ENCODE peak calls at places on chromosomes 6 and 20, in nine cellular contexts. C, D, S, L, H, J, B, N and W are unnamed samples.
A peak's percentile ranks its signal among the peaks of the same experiment; 100 is the strongest.

GRCh38 chr6:121971886-121972285 is 427.6 kb upstream of the HSF2 start:
- DNase-seq in B (no peak), S (no peak), N (no peak), J (peak; percentile 19), C (peak; percentile 45), L (no peak), D (no peak), H (no peak), W (no peak)

GRCh38 chr6:53112404-53112803 is 36.2 kb downstream of the GCM1 start:
- DNase-seq in C (no peak), J (peak; percentile 51), D (no peak), B (no peak), H (no peak), S (peak; percentile 97), N (peak; percentile 71), L (no peak), W (no peak)

GRCh38 chr20:53159144-53159543 is 187.0 kb downstream of the TSHZ2 start:
- DNase-seq in N (no peak), C (no peak), J (no peak), D (no peak), H (no peak), L (no peak), S (no peak), B (no peak), W (no peak)

GRCh38 chr20:6925744-6926278 is 158.3 kb downstream of the BMP2 start:
- DNase-seq in N (no peak), B (no peak), J (no peak), L (no peak), S (no peak), C (no peak), D (no peak), H (no peak), W (no peak)

GRCh38 chr20:7866279-7866678 is 74.0 kb downstream of the HAO1 start:
- DNase-seq in L (no peak), N (no peak), J (peak; percentile 50), C (no peak), S (no peak), H (no peak), B (no peak), D (no peak), W (no peak)

GRCh38 chr6:74979065-74979766 is 226.6 kb downstream of the COL12A1 start:
- DNase-seq in H (no peak), N (no peak), S (peak; percentile 43), B (no peak), C (no peak), D (no peak), J (no peak), L (no peak), W (no peak)

GRCh38 chr20:37915434-37915787 is 12.5 kb downstream of the VSTM2L start:
- DNase-seq in C (no peak), H (peak; percentile 60), D (no peak), J (no peak), S (no peak), N (no peak), L (no peak), B (no peak), W (no peak)

GRCh38 chr6:133921249-133921859 is 31.7 kb upstream of the TBPL1 start:
- DNase-seq in J (peak; percentile 90), D (peak; percentile 89), N (peak; percentile 84), C (peak; percentile 85), B (peak; percentile 61), L (peak; percentile 68), H (peak; percentile 94), S (peak; percentile 88), W (peak; percentile 82)

GRCh38 chr20:32737371-32738223 is 5.7 kb downstream of the COMMD7 start:
- DNase-seq in D (no peak), L (no peak), H (no peak), J (no peak), B (no peak), S (peak; percentile 26), N (no peak), C (peak; percentile 78), W (no peak)

GRCh38 chr6:119479860-119480655 is 130.5 kb upstream of the MAN1A1 start:
- DNase-seq in J (peak; percentile 56), D (no peak), H (no peak), S (no peak), C (peak; percentile 72), B (no peak), L (no peak), N (no peak), W (no peak)

GRCh38 chr6:106256201-106256968 is 69.2 kb downstream of the ATG5 start:
- DNase-seq in D (no peak), L (no peak), S (peak; percentile 74), N (no peak), J (no peak), B (peak; percentile 58), H (no peak), C (peak; percentile 84), W (no peak)

GRCh38 chr20:4153251-4153650 is 137.9 kb upstream of the RNF24 start:
- DNase-seq in C (peak; percentile 29), J (no peak), H (no peak), N (no peak), L (no peak), B (no peak), D (peak; percentile 74), S (peak; percentile 70), W (no peak)

GRCh38 chr6:23890543-23891227 is 235.3 kb upstream of the NRSN1 start:
- DNase-seq in J (no peak), C (peak; percentile 52), L (no peak), B (no peak), H (no peak), D (no peak), N (no peak), S (peak; percentile 47), W (no peak)

GRCh38 chr6:166958926-166959861 is 2.8 kb upstream of the RNASET2 start:
- DNase-seq in N (no peak), L (no peak), S (no peak), C (no peak), H (no peak), D (no peak), J (no peak), B (no peak), W (peak; percentile 85)

GRCh38 chr6:150139533-150139932 is 3.3 kb upstream of the PPP1R14C start:
- DNase-seq in B (no peak), C (no peak), J (no peak), D (no peak), L (no peak), N (no peak), H (no peak), S (peak; percentile 13), W (no peak)

GRCh38 chr20:10864076-10864672 is 190.4 kb upstream of the JAG1 start:
- DNase-seq in N (no peak), C (peak; percentile 50), D (no peak), L (peak; percentile 16), B (no peak), J (peak; percentile 59), S (peak; percentile 92), H (peak; percentile 32), W (no peak)

GRCh38 chr20:4070323-4071176 is 55.2 kb upstream of the RNF24 start:
- DNase-seq in S (no peak), J (no peak), N (no peak), D (no peak), L (no peak), H (no peak), C (no peak), B (no peak), W (no peak)

GRCh38 chr20:22586645-22587310 is 2.4 kb upstream of the FOXA2 start:
- DNase-seq in J (peak; percentile 81), S (peak; percentile 63), H (peak; percentile 87), N (no peak), B (peak; percentile 74), C (peak; percentile 30), D (peak; percentile 84), L (no peak), W (no peak)

GRCh38 chr20:3889489-3890409 is 562 bp downstream of the PANK2 start:
- DNase-seq in B (peak; percentile 81), D (no peak), C (peak; percentile 48), L (no peak), N (peak; percentile 37), H (peak; percentile 39), S (peak; percentile 27), J (peak; percentile 46), W (peak; percentile 64)

GRCh38 chr6:45892696-45893095 is 123.0 kb downstream of the CLIC5 start:
- DNase-seq in H (no peak), C (no peak), L (no peak), N (no peak), B (no peak), J (no peak), D (no peak), S (no peak), W (no peak)

DNA sequence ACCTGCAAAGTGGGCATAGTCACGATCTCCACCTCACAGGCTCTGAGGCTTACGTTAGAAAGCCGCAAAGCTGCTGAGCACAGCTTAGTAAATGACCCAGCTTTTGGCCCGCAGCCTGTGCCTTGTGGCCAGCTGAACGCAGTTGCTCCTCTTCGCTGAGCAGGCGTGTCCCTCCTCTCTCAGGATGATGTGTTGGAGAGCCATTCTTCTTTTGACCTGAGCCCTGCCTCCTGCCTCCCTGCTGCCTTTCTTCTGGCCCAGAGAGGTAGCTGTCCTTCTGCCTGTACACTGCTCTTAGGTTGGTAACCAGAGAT is 47.6 kb upstream of the MYL9 start:
- DNase-seq in B (no peak), H (no peak), N (peak; percentile 84), J (no peak), L (no peak), C (peak; percentile 98), S (no peak), D (peak; percentile 23), W (no peak)
- TF ChIP-seq EZH2phosphoT487 in B (no peak), H (no peak), N (no peak), J (no peak), L (no peak), C (no peak), S (no peak), D (no peak), W (no peak)

GRCh38 chr6:15410752-15411151 is 164.9 kb downstream of the JARID2 start:
- DNase-seq in J (no peak), N (no peak), L (no peak), H (no peak), B (no peak), S (no peak), D (no peak), C (no peak), W (no peak)
- H3K4me2 ChIP-seq in J (no peak overlapping the region), N (no peak overlapping the region), L (no peak overlapping the region), H (peak overlapping the region; percentile 62), B (no peak overlapping the region), S (no peak overlapping the region), D (peak overlapping the region; percentile 33), C (no peak overlapping the region), W (no peak overlapping the region)

DNA sequence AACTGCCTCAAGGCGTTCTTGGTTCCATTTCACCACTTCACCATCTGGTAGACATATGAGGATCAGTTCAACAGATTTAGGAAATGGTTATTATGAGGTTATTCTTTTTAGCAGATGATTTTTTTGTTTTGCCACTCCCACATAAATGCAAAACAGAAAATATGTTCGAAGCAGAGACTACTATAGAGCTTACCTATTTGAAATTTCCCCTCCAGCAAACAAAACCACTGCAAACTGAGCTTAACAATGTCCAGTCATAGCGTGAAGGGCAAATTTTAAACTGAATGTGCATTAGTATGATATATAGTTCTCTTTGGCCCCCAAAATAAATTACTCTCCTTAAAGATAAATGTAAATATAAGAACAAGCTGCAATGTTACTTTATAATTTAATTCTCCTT is 520.4 kb upstream of the ADGRB3 start:
- DNase-seq in H (no peak), D (no peak), S (no peak), N (no peak), L (no peak), C (no peak), B (peak; percentile 7), J (no peak), W (no peak)
- H2AFZ ChIP-seq in H (no peak overlapping the region), D (peak overlapping the region; percentile 48), S (no peak overlapping the region), N (no peak overlapping the region), L (no peak overlapping the region), C (no peak overlapping the region), B (no peak overlapping the region), J (no peak overlapping the region), W (peak overlapping the region; percentile 19)

GRCh38 chr6:103273048-103273447 is 1586.7 kb downstream of the HACE1 start:
- DNase-seq in J (peak; percentile 52), S (peak; percentile 52), N (peak; percentile 49), B (peak; percentile 23), C (no peak), H (peak; percentile 62), L (peak; percentile 56), D (peak; percentile 51), W (peak; percentile 17)
- TF ChIP-seq EZH2phosphoT487 in J (no peak), S (no peak), N (no peak), B (no peak), C (no peak), H (no peak), L (no peak), D (no peak), W (no peak)